ENCODE peak calls at places on chromosomes 11 and 22, in four cellular contexts. M, F, W and E are unnamed samples.
A peak's percentile ranks its signal among the peaks of the same experiment; 100 is the strongest.

GRCh38 chr22:38781033-38781432 is 12.9 kb downstream of the DNAL4 start:
- DNase-seq in M (no peak), F (no peak), W (no peak), E (no peak)

GRCh38 chr11:95577716-95578460 is 211.7 kb downstream of the FAM76B start:
- DNase-seq in M (no peak), F (no peak), W (no peak), E (no peak)

GRCh38 chr22:36052505-36052941 is 23.9 kb upstream of the RBFOX2 start:
- DNase-seq in M (no peak), F (no peak), W (peak; percentile 84), E (no peak)

GRCh38 chr22:47484960-47485571 is 722.6 kb downstream of the TBC1D22A start:
- DNase-seq in M (no peak), F (no peak), W (no peak), E (no peak)

GRCh38 chr22:38754247-38755154 is 1.3 kb downstream of the SUN2 start:
- DNase-seq in M (no peak), F (no peak), W (peak; percentile 43), E (peak; percentile 60)

GRCh38 chr11:326842-327580 is 6.4 kb upstream of the IFITM3 start:
- DNase-seq in M (peak; percentile 14), F (peak; percentile 96), W (peak; percentile 86), E (no peak)

GRCh38 chr11:131136476-131136875 is 220.2 kb upstream of the SNX19 start:
- DNase-seq in M (no peak), F (no peak), W (no peak), E (no peak)

GRCh38 chr11:131867457-131868257 is 497.2 kb downstream of the NTM start:
- DNase-seq in M (peak; percentile 70), F (no peak), W (peak; percentile 1), E (peak; percentile 86)

GRCh38 chr22:35641494-35642120 is 6.6 kb upstream of the APOL6 start:
- DNase-seq in M (no peak), F (no peak), W (no peak), E (no peak)

GRCh38 chr11:20015101-20015500 is 145.2 kb downstream of the DBX1 start:
- DNase-seq in M (no peak), F (no peak), W (no peak), E (no peak)

GRCh38 chr22:24359452-24360120 is 67.8 kb upstream of the ADORA2A start:
- DNase-seq in M (no peak), F (no peak), W (no peak), E (no peak)

GRCh38 chr22:36934940-36935610 is 21.6 kb downstream of the CSF2RB start:
- DNase-seq in M (no peak), F (no peak), W (no peak), E (no peak)

GRCh38 chr11:77086521-77087472 is 15.8 kb upstream of the OMP start:
- DNase-seq in M (no peak), F (no peak), W (peak; percentile 20), E (no peak)

GRCh38 chr11:115421338-115422012 is 82.7 kb downstream of the CADM1 start:
- DNase-seq in M (no peak), F (no peak), W (no peak), E (no peak)
- TF ChIP-seq NRF1 in M (no peak), F (no peak), W (no peak), E (no peak)

DNA sequence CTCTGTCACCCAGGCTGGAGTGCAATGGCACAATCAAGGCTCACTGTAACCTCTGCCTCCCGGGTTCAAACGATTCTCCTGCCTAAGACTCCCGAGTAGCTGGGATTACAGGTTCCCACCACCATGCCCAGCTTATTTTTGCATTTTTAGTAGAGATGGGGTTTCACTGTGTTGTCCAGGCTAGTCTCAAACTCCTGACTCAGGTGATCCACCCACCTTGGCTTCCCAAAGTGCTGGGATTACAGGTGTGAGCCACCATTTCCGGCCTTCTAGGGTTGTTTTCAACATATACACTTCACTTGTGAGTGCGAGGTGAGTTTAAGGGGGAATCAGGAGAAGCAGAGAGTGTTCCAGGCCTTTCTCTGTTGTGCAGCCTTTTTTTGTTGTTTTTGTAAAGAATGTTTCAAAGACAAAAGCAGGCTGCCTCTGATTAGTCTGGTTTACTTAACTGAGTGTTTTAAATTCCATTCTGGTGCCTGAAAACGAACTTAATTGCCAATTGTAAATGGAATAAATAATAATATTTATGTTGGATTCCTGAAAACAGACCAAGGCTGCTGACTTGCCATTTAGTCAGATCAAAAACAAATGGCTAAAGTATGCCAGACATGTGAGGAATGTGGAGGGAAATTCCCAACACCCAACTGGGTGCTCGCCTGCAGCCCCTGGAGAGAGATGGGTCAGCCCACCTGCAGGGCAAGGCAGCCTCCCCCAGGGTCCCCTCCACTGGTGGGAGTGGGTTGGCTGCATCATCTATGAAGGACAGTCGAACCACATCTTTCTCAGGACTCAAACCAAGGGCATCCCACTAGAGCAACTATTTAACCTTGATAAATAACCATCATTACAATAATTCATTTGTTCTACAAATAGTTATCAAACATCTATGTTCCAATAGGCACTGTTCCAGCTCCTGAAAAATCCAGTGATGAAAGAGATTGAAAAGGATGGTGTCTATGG is 4.6 kb upstream of the RANGAP1 start:
- DNase-seq in M (no peak), F (no peak), W (no peak), E (peak; percentile 58)
- TF ChIP-seq NRF1 in M (no peak), F (no peak), W (no peak), E (no peak)

GRCh38 chr11:110782616-110783015 is 70.4 kb upstream of the ARHGAP20 start:
- DNase-seq in M (no peak), F (no peak), W (no peak), E (no peak)
- TF ChIP-seq NRF1 in M (no peak), F (no peak), W (no peak), E (no peak)

DNA sequence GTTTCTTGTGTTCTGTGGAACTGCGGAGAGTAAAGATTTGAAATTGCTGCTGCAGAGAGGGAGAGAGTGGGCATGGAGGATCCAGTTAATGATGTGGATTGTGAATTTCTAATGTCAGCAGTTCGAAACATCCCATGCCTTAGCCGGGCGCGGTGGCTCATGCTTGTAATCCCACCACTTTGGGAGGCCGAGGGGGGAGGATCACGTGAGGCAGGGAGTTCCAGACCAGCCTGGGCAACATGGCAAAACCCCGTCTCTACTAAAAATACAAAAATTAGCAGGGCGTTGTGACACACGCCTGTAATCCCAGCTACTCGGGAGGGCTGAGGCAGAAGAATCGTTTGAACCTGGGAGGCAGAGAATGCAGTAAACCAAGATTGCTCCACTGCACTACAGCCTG is 1.1 kb upstream of the CAVIN3 start:
- DNase-seq in M (no peak), F (no peak), W (no peak), E (no peak)
- TF ChIP-seq NRF1 in M (no peak), F (no peak), W (no peak), E (no peak)

DNA sequence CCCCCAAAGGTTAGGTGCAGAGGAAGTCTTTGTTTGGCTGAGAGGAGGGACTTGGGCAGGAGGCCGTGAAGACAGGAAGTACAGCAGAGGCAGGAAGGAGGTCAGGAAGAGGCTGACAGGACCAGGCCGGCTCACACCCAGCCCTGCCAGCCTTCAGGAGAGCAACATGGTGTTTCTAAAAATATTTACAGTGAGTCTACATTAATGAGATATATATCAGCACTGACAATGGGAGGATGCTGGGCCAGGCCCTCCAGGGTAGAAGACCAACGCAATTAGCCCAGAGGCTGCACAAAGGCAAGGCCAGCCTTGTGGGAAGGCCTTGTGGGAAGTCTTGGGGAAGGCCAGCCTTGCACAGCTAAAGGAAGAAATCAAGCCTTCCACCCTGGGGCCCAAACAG is 7.9 kb upstream of the APLNR start:
- DNase-seq in M (no peak), F (no peak), W (no peak), E (no peak)
- TF ChIP-seq NRF1 in M (no peak), F (no peak), W (no peak), E (no peak)

GRCh38 chr11:126628790-126629621 is 273.5 kb downstream of the ST3GAL4 start:
- DNase-seq in M (no peak), F (no peak), W (no peak), E (no peak)
- TF ChIP-seq NRF1 in M (no peak), F (no peak), W (no peak), E (no peak)

DNA sequence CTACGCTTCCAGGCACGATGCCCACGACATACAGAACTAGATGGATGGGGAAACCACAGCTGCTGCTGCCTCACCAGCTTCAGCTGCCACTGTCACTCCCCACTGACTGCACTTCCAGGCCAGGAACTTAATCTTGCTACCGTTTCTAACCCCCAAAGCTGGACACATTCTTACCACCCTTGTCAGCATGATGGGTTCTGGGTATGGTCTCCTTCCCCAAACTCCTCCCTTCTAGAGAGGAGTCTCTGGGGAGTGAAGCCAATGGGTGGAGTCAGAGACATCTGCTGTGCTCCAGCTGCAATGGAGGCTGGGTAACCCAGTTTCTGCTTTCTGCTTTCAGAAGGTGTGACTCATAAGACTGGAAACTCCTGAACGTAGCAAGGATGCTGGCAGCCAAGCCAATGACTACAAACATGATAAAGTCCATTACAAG is 87.0 kb upstream of the THY1 start:
- DNase-seq in M (no peak), F (peak; percentile 76), W (peak; percentile 12), E (no peak)
- TF ChIP-seq NRF1 in M (no peak), F (no peak), W (no peak), E (no peak)